ENCODE peak calls at places on chromosomes 13 and 19, in six cellular contexts. D is CD8-positive, alpha-beta memory T cell; Y is body of pancreas; M is pancreas; W is left ventricle myocardium inferior; S is mammary epithelial cell. Z is an unnamed sample. For H3K27me3 and H3K9me3, the result is how much of the 10 kb centered on the place peaks cover.

GRCh38 chr13:51950722-51951121 is 60.5 kb downstream of the ATP7B start:
- DNase-seq in Y (no peak), D (no peak), S (no peak), M (no peak), W (no peak), Z (peak)

GRCh38 chr19:54684537-54684936 is 21.8 kb downstream of the LILRB4 start:
- DNase-seq in S (peak), M (no peak), D (no peak), Y (no peak), W (no peak), Z (peak)

GRCh38 chr13:93262729-93263128 is 36.1 kb downstream of the GPC6 start:
- DNase-seq in D (no peak), W (no peak), M (no peak), Y (no peak), S (peak), Z (no peak)

GRCh38 chr13:77001540-77001939 is 9.7 kb downstream of the CLN5 start:
- DNase-seq in D (no peak), Y (no peak), S (no peak), W (no peak), M (no peak), Z (no peak)

GRCh38 chr19:4586691-4587090 is 27.2 kb upstream of the SEMA6B start:
- DNase-seq in Y (no peak), W (no peak), S (no peak), M (no peak), D (no peak), Z (no peak)

GRCh38 chr19:2294377-2295335 is 12.7 kb upstream of the PEAK3 start:
- DNase-seq in D (no peak), Y (no peak), M (no peak), S (no peak), W (no peak), Z (no peak)

GRCh38 chr19:52191951-52192350 is 2.1 kb downstream of the PPP2R1A start:
- DNase-seq in Y (no peak), M (no peak), D (no peak), S (no peak), W (no peak), Z (peak)

GRCh38 chr13:94322925-94323324 is 156.6 kb downstream of the DCT start:
- DNase-seq in W (no peak), M (no peak), D (no peak), Y (no peak), S (no peak), Z (no peak)

GRCh38 chr19:39411006-39411831 is 1.2 kb upstream of the PLEKHG2 start:
- DNase-seq in D (no peak), Y (peak), M (peak), W (no peak), S (peak), Z (no peak)

GRCh38 chr19:45615795-45616708 is 14.0 kb upstream of the GPR4 start:
- DNase-seq in Y (peak), S (peak), M (peak), D (peak), W (peak), Z (peak)

GRCh38 chr13:111898956-111899713 is 167.8 kb upstream of the SOX1 start:
- DNase-seq in S (no peak), M (no peak), W (no peak), Y (no peak), D (no peak), Z (no peak)

GRCh38 chr19:44718441-44719261 is 19.7 kb downstream of the CEACAM16 start:
- DNase-seq in D (no peak), Y (peak), M (peak), W (peak), S (no peak), Z (peak)

GRCh38 chr19:9936151-9937000 is at the start of gene OLFM2:
- DNase-seq in M (peak), D (peak), W (peak), S (no peak), Y (peak), Z (peak)

GRCh38 chr13:42280537-42280936 is 8.6 kb downstream of the AKAP11 start:
- DNase-seq in M (no peak), D (no peak), S (no peak), Y (no peak), W (no peak), Z (no peak)

GRCh38 chr19:4326837-4327251 is 11.8 kb downstream of the STAP2 start:
- DNase-seq in M (no peak), S (no peak), W (no peak), Y (no peak), D (peak), Z (no peak)

GRCh38 chr13:57418067-57418677 is 213.4 kb upstream of the PCDH17 start:
- DNase-seq in D (no peak), M (no peak), W (no peak), Y (no peak), S (no peak), Z (no peak)

GRCh38 chr19:4537953-4538600 is 1.8 kb downstream of the LRG1 start:
- DNase-seq in M (no peak), S (no peak), W (no peak), D (no peak), Y (no peak), Z (no peak)

GRCh38 chr19:3459322-3459881 is 20.9 kb downstream of the SMIM24 start:
- DNase-seq in S (peak), Y (peak), M (peak), D (no peak), W (peak), Z (peak)

GRCh38 chr19:47429140-47429793 is 9.9 kb upstream of the MEIS3 start:
- DNase-seq in Y (no peak), M (no peak), S (no peak), D (no peak), W (no peak), Z (no peak)
- H3K27me3 ChIP-seq in Y (under half), M (under half), S (under half), D (under half), W (half or more), Z (under half)

GRCh38 chr19:40959338-40959737 is 31.7 kb upstream of the CYP2B6 start:
- DNase-seq in D (no peak), Y (no peak), S (no peak), M (no peak), W (no peak), Z (no peak)
- H3K4me3 ChIP-seq in D (no peak), Y (no peak), S (no peak), M (no peak), W (no peak), Z (no peak)

DNA sequence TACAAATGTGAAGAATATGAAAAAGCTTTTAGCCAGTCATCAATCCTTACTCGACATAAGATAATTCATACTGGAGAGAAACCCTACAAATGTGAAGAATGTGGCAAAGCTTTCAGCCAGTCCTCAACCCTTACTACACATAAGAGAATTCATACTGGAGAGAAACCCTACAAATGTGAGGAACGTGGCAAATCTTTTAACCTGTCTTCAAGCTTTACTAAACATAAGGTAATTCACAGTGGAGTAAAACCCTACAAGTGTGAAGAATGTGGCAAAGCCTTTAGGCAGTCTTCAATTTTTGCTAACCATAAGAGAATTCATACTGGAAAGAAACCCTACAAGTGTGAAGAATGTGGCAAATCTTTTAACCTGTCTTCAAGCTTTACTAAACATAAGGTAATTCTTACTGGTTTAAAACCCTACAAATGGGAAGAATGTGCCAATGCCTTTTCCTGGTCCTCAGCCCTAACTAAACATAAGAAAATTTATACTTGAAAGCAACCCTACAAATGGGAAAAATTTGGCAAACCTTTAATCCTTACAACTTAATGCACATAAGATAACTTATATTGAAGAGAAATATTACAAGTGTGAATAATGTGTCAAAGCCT is 74.1 kb upstream of the ZNF681 start:
- DNase-seq in Y (no peak), W (no peak), S (no peak), M (no peak), D (no peak), Z (no peak)
- H3K9me3 ChIP-seq in Y (under half), W (half or more), S (under half), M (under half), D (under half), Z (under half)

DNA sequence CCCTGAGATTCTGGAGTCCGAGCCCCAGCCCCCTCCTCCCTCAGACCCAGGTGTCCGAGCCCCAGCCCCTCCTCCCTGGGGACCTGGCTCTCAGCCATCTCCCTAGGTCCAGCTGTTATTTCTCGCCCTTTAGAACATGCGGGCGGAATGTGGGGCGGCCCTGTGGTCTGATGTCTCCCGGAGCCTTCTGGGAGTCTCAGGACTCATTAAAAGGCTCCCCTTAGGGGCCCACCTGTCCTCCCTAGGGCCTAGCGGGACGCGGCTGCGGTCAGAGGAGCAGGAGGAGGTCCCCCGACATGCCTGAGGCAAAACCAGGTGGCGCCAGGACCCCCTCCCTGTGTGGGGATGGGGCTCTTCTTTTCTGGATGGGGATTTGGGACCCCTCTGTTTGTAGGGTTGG is at the start of gene MYBPC2:
- DNase-seq in M (peak), D (no peak), S (no peak), W (no peak), Y (no peak), Z (no peak)
- H3K27me3 ChIP-seq in M (under half), D (under half), S (under half), W (half or more), Y (under half), Z (under half)

DNA sequence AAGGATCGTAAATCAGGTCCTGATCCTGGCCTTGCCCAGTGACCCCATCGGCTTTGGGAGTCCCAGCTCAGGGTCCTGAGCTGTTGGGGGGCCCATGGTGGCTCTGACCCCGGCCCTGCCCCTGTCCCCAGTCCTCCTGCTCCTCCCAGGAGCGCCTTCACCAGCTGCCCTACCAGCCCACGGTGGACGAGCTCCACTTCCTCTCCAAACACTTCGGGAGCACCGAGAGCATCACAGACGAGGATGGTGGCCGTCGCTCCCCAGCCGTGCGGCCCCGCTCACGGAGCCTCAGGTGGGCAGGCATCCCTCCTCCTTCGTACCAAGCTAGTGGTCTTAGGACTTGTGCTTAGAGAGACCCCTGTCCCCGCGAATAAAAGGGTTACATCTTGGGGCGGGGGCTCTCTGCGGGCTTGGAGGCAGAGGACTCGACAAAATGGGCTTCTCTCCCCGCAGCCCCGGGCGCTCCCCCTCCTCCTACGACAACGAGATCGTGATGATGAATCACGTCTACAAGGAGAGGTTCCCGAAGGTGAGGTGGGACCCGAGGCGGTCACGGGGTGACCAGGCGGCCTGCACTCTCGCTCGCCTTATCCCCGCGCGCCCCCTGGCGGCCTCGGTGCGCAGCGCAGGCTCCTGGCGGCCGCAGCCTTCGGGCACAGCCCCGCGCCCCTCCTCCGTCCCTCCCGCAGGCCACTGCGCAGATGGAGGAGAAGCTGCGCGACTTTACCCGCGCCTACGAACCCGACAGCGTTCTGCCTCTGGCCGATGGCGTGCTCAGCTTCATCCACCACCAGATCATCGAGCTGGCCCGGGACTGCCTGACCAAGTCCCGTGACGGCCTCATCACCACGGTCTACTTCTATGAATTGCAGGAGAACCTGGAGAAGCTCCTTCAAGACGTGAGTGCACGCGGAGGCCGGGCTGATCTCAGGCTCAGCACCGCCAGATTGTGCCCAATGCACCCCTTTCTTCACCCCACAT is 9.1 kb downstream of the MAST1 start:
- DNase-seq in W (peak), D (peak), Y (peak), S (peak), M (peak), Z (peak)
- H3K4me3 ChIP-seq in W (peak), D (no peak), Y (no peak), S (peak), M (peak), Z (peak)

GRCh38 chr19:21901861-21902260 is 65.9 kb upstream of the ZNF43 start:
- DNase-seq in Y (no peak), M (no peak), W (no peak), S (no peak), D (no peak), Z (no peak)
- H3K9me3 ChIP-seq in Y (under half), M (under half), W (under half), S (under half), D (under half), Z (under half)

GRCh38 chr19:28943651-28944050 is 269.3 kb downstream of the UQCRFS1 start:
- DNase-seq in W (no peak), M (no peak), D (no peak), Y (no peak), S (no peak), Z (no peak)

GRCh38 chr19:28949027-28949426 is 263.9 kb downstream of the UQCRFS1 start:
- DNase-seq in M (no peak), S (no peak), W (no peak), D (no peak), Y (no peak), Z (no peak)

GRCh38 chr19:28949535-28949934 is 263.4 kb downstream of the UQCRFS1 start:
- DNase-seq in Y (no peak), W (no peak), M (no peak), D (no peak), S (no peak), Z (no peak)

GRCh38 chr19:28948531-28948930 is 264.4 kb downstream of the UQCRFS1 start:
- DNase-seq in Y (no peak), M (no peak), D (no peak), S (no peak), W (no peak), Z (no peak)
- H3K27me3 ChIP-seq in Y (under half), M (under half), D (under half), S (under half), W (under half), Z (under half)

GRCh38 chr19:28596561-28597071 is 616.3 kb downstream of the UQCRFS1 start:
- DNase-seq in W (no peak), M (no peak), Y (peak), S (no peak), D (no peak), Z (no peak)
- H3K4me3 ChIP-seq in W (no peak), M (no peak), Y (no peak), S (no peak), D (no peak), Z (no peak)

GRCh38 chr13:71605744-71606143 is 261.3 kb downstream of the DACH1 start:
- DNase-seq in W (no peak), Y (no peak), M (no peak), S (no peak), D (no peak), Z (no peak)

GRCh38 chr13:71606818-71607217 is 260.2 kb downstream of the DACH1 start:
- DNase-seq in S (no peak), Y (no peak), M (no peak), D (no peak), W (no peak), Z (no peak)

GRCh38 chr13:71609271-71609670 is 257.7 kb downstream of the DACH1 start:
- DNase-seq in W (no peak), Y (no peak), M (no peak), D (no peak), S (no peak), Z (no peak)

GRCh38 chr13:71610876-71611275 is 256.1 kb downstream of the DACH1 start:
- DNase-seq in M (no peak), D (no peak), W (no peak), Y (no peak), S (no peak), Z (no peak)

DNA sequence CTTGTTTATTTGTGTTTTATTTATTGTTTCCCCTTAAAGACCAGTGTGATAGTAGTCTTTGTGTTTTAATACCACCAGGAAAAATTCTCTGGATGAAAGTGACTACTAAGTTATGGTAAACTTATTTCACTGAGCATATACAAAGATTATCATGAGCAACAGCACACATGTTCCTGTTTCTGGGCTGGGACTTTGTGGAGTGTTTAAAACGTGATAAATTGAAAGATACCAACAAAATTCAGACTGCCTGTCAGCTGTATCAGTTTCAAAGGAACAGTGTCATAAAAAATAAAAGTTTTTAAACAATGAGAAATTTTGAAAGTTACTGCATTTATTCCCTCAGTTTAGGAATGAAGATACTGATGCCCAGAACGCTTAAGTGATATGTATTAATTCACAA is 259.4 kb downstream of the DACH1 start:
- DNase-seq in M (no peak), D (no peak), S (no peak), W (no peak), Y (no peak), Z (no peak)
- H3K9me3 ChIP-seq in M (under half), D (under half), S (under half), W (under half), Y (under half), Z (under half)

DNA sequence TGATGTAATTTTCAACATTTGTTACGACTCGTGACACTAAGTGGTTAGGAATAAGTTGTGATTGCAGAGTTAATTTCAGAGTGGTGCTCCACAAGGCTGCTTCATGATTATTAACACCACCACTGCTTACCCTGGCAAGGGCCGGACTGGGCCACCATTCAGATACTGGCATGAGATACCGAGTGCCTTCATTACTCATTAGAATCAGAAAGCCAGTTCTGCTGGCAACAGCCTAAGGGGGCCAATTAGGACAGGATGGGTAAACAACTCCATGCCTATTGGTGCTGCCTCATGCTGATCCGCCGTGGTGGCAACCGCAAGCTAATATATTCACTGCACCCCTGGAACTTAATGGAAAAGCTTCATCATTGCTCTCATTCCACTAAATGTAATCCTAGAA is 575.1 kb downstream of the EFNB2 start:
- DNase-seq in D (no peak), Y (no peak), M (no peak), S (no peak), W (no peak), Z (no peak)
- H3K27me3 ChIP-seq in D (under half), Y (under half), M (under half), S (under half), W (under half), Z (under half)

Z was measured in heart right ventricle.